ENCODE peak calls at places on chromosomes 1 and 21, in nine cellular contexts. E is cardiac fibroblast, G is GM12865, W is stomach, S is GM23338, I is kidney, T is MM.1S, O is cardiac muscle cell, R is Panc1. X is an unnamed sample.

GRCh38 chr1:47178665-47179022 is 11.2 kb downstream of the PDZK1IP1 start:
- DNase-seq in E (no peak), G (no peak), W (peak), T (no peak), I (no peak), R (no peak), O (no peak), S (no peak), X (no peak)

GRCh38 chr21:33197546-33197945 is 32.2 kb upstream of the IFNAR2 start:
- DNase-seq in T (no peak), W (peak), E (no peak), R (no peak), S (peak), O (peak), I (no peak), G (no peak), X (no peak)

GRCh38 chr1:180598333-180598979 is 33.4 kb upstream of the XPR1 start:
- DNase-seq in I (no peak), S (no peak), O (no peak), E (no peak), R (no peak), G (no peak), W (no peak), T (no peak), X (no peak)

GRCh38 chr1:33277488-33278084 is 21.3 kb downstream of the ZNF362 start:
- DNase-seq in R (no peak), O (no peak), G (no peak), W (no peak), T (no peak), E (no peak), S (no peak), I (no peak), X (no peak)

GRCh38 chr1:241749041-241749798 is 97.1 kb downstream of the WDR64 start:
- DNase-seq in W (no peak), S (no peak), G (no peak), R (no peak), T (no peak), O (no peak), I (no peak), E (peak), X (no peak)

GRCh38 chr1:119364640-119365039 is 3.9 kb upstream of the HAO2 start:
- DNase-seq in E (peak), O (no peak), I (no peak), G (no peak), T (no peak), W (no peak), R (no peak), S (no peak), X (no peak)

GRCh38 chr1:6948861-6949260 is 163.6 kb downstream of the CAMTA1 start:
- DNase-seq in I (no peak), T (no peak), W (no peak), S (no peak), E (peak), R (no peak), G (no peak), O (no peak), X (no peak)

GRCh38 chr1:103063911-103064310 is 44.4 kb downstream of the COL11A1 start:
- DNase-seq in W (no peak), T (no peak), R (no peak), E (peak), G (no peak), S (no peak), O (no peak), I (no peak), X (no peak)

GRCh38 chr1:210222288-210223006 is 10.1 kb upstream of the SERTAD4 start:
- DNase-seq in E (no peak), I (no peak), O (peak), G (no peak), T (no peak), W (peak), S (peak), R (no peak), X (no peak)

GRCh38 chr1:222616535-222616934 is 1.4 kb upstream of the MIA3 start:
- DNase-seq in G (no peak), S (no peak), E (peak), O (no peak), I (no peak), R (no peak), W (no peak), T (no peak), X (no peak)

GRCh38 chr1:201346337-201346939 is 31.0 kb downstream of the TNNT2 start:
- DNase-seq in O (peak), T (peak), G (peak), E (peak), I (peak), R (no peak), W (peak), S (peak), X (peak)

GRCh38 chr21:31370893-31371652 is 27.0 kb upstream of the TIAM1 start:
- DNase-seq in I (no peak), O (no peak), E (peak), R (no peak), S (no peak), W (no peak), T (no peak), G (no peak), X (no peak)

GRCh38 chr1:12424150-12424549 is 193.9 kb downstream of the DHRS3 start:
- DNase-seq in G (no peak), T (no peak), I (no peak), E (peak), W (no peak), O (no peak), R (no peak), S (no peak), X (no peak)

GRCh38 chr1:79749607-79750006 is 743.1 kb upstream of the ADGRL4 start:
- DNase-seq in T (no peak), W (no peak), O (no peak), I (no peak), G (no peak), R (no peak), S (no peak), E (no peak), X (no peak)

DNA sequence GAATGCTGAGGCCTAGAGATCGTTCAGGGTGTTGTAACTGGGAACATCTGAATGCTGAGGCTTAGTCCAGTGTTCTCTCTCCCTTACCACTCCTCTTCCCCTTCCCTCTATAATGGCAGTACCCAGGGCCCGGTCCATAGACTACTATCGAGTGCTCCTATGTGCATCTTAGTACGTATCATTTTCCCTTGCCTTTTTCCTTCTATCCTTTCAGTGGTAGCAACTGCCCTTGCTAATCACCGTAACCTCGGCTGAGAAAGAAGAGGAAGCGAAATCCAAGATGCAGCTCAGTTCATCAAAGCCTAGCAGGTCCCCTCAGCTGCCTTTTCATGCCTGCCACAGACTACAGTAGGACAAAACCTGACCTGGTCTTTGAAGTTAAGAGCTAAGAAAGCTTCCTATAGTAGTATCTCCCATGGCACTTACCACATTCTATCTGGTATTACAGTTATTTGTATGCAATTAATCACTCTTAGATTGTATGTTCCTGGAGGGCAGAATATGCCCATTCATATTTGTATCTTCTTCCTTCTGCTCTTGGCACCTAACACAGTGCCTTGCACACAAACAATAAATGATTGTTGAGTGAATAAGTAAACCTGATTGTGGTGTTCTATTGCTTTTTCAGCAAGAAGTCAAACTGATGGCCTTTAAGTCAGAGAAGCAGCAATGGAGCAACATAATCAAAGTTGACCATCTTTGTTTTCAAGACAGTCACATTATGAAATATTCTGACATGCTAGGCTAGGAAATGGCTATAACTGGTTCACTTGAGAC is 22.4 kb downstream of the CNIH4 start:
- DNase-seq in G (peak), O (no peak), W (no peak), R (no peak), I (no peak), E (no peak), S (no peak), T (no peak), X (peak)
- H3K4me3 ChIP-seq in G (no peak), O (no peak), W (no peak), R (no peak), I (no peak), E (no peak), S (no peak), T (no peak), X (no peak)

GRCh38 chr21:14308234-14308633 is 74.7 kb downstream of the HSPA13 start:
- DNase-seq in G (no peak), R (no peak), I (no peak), E (no peak), T (no peak), O (no peak), W (no peak), S (no peak), X (no peak)
- H3K4me3 ChIP-seq in G (no peak), R (no peak), I (no peak), E (no peak), T (no peak), O (no peak), W (no peak), S (no peak), X (no peak)

GRCh38 chr1:247104965-247105364 is 809 bp upstream of the ZNF669 start:
- DNase-seq in S (peak), E (no peak), T (no peak), W (no peak), I (no peak), R (no peak), O (no peak), G (no peak), X (no peak)
- H3K4me3 ChIP-seq in S (peak), E (no peak), T (no peak), W (peak), I (peak), R (peak), O (no peak), G (peak), X (peak)

GRCh38 chr1:63320024-63320799 is 2.2 kb upstream of the FOXD3 start:
- DNase-seq in T (no peak), R (no peak), S (peak), G (no peak), I (no peak), W (no peak), E (no peak), O (no peak), X (no peak)
- H3K4me3 ChIP-seq in T (no peak), R (no peak), S (peak), G (no peak), I (no peak), W (peak), E (no peak), O (no peak), X (no peak)

DNA sequence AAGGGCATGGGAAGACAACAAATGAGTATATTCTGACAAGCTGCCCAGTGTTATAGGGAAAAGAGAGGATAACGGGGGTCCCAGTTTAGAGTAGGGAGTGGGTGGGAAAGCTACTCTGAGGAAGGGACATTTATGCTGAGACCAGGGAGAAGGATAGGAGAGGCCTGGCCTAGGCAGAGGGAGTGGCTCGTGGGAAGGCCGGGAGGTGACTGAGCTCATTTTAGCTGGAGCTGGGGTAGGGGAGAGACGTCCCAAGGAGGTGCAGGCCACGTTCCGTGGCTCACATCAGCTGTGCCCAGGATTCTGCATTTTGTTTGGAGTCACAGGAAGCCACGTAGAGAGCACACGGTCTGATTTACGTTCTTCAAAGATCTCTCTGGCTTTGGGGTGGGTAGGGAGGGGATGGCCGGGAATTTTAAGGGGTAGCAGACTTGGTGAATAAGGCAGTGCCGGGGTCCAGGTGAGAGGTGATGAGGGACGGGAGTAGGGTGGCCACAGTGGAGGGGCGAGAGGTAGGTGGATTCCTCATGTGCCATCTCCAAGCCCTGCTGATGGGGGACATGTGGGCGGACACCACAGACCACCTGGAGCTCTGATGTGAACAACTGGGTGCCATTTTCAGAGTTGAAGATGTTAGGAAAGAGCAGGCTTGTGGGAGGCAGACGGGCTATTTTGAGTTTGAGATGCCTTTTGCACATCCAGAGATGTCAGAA is 4.7 kb downstream of the TINAGL1 start:
- DNase-seq in G (no peak), E (no peak), T (no peak), W (no peak), S (no peak), O (no peak), R (no peak), I (peak), X (no peak)
- H3K4me3 ChIP-seq in G (no peak), E (no peak), T (no peak), W (peak), S (no peak), O (no peak), R (no peak), I (peak), X (no peak)

GRCh38 chr1:25820247-25821111 is 725 bp downstream of the MTFR1L start:
- DNase-seq in S (peak), R (no peak), T (peak), O (peak), I (peak), W (peak), E (peak), G (peak), X (peak)
- H3K4me3 ChIP-seq in S (peak), R (peak), T (peak), O (peak), I (peak), W (peak), E (peak), G (peak), X (peak)

DNA sequence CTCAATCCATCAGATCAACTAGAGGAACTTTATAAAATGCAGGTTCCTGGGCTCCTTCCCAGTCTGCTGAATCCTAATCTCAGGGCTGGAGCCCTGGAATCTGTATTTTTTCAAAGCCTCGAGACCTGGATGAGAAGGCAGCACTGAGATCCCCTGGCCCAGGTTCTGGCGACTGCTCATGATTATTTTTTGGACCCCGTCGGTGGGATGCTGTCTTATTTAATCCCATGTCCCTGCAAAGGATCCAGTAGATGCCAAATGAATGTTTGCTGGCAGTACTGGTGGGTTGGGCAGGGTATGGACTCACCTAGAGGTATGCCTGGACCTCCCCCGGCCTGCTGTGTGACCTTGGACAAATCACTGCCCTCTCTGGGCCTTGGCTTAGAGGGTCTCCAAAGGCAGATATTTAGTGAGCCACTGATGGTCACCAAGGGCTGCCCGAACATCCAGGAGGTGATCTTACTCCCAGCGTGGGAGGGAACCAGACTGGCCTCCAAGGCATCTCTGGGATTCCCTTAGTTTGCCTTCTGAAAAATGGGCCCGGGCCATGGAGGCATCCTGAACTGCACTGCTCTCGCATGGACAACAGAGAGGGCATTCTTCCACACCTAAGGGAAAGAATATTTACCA is 91.6 kb upstream of the RUNX3 start:
- DNase-seq in I (no peak), W (no peak), S (no peak), G (peak), T (no peak), R (no peak), O (no peak), E (no peak), X (peak)
- H3K4me3 ChIP-seq in I (no peak), W (no peak), S (no peak), G (peak), T (no peak), R (no peak), O (no peak), E (no peak), X (no peak)

DNA sequence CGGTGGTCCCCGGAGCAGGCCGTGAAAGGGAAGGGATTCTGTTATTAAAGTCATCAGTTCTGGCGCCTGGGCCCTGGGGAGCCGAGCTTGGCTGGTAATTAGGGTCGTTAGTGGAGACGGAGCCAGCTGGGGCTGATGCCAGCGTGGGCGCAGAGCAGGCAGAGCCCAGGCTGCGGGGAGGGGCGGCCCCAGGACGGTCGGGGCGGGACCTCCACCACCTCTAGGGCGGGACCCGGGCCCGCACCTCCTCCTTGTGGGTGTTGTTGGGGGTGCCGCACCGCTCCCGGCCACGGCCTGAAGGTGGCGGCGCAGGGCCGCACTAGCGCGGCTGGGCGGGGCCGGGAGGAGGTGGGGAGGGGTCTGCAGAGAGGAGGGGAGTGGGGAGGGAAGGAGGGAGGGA is 470.6 kb downstream of the PTPRU start:
- DNase-seq in T (peak), E (peak), I (no peak), S (peak), W (no peak), O (peak), R (no peak), G (peak), X (peak)
- H3K4me3 ChIP-seq in T (no peak), E (no peak), I (no peak), S (peak), W (no peak), O (no peak), R (peak), G (no peak), X (no peak)

GRCh38 chr1:28296401-28297220 is 32.2 kb upstream of the MED18 start:
- DNase-seq in O (peak), S (peak), R (no peak), G (no peak), I (peak), E (peak), W (no peak), T (no peak), X (no peak)
- H3K4me3 ChIP-seq in O (no peak), S (peak), R (no peak), G (no peak), I (no peak), E (peak), W (no peak), T (no peak), X (no peak)

DNA sequence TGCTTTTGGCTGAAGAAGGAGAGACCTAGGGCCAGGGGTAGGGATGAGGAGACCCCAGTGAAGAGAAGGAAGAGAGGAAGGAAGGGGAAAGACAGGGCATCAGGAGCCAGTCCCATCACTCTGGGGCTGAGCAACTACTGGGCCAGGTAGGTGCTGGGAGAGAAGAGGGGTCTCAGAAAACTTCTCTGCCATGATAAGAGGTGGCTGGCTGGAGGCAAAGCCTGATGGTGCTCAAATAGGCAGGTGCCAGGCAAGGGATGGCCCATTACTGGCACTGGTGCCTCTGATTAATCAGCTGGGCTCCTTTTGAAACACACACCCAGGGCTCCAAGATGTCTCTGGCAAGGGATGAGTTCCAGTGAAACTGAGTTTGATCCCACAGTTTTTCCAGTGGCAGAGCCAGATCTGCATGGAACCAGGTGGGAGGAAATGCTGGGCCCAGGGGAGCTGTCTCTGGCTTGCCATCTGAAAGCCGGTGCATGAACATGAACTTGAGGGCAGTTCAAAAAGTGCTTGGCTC is 2.8 kb downstream of the CSF1 start:
- DNase-seq in O (no peak), S (no peak), W (no peak), E (no peak), I (no peak), G (no peak), R (no peak), T (no peak), X (no peak)
- H3K4me3 ChIP-seq in O (no peak), S (no peak), W (peak), E (peak), I (peak), G (no peak), R (peak), T (no peak), X (no peak)

X was measured in Jurkat, Clone E6-1.